ENCODE peak calls at places on chromosomes 4 and X, in seven cellular contexts. One of them, this sample, is unnamed.

GRCh38 chr4:108342325-108342986 is 173.7 kb upstream of the LEF1 start:
- DNase-seq in lung: no peak
- DNase-seq in AG08396: no peak
- DNase-seq in testis: no peak
- DNase-seq in activated T-cell treated with anti-CD3 and anti-CD28 coated beads, Interleukin-2, amount 50 U/mL, for 72 hours: peak
- DNase-seq in non-pigmented ciliary epithelial cell: no peak
- DNase-seq in uterus: no peak
- DNase-seq in this sample: no peak

GRCh38 chr4:73891739-73892405 is 22.7 kb downstream of the CXCL1 start:
- DNase-seq in lung: no peak
- DNase-seq in testis: no peak
- DNase-seq in uterus: no peak
- DNase-seq in non-pigmented ciliary epithelial cell: no peak
- DNase-seq in AG08396: no peak
- DNase-seq in activated T-cell treated with anti-CD3 and anti-CD28 coated beads, Interleukin-2, amount 50 U/mL, for 72 hours: no peak
- DNase-seq in this sample: peak

GRCh38 chr4:71270901-71271300 is 67.9 kb upstream of the SLC4A4 start:
- DNase-seq in uterus: no peak
- DNase-seq in AG08396: no peak
- DNase-seq in testis: no peak
- DNase-seq in activated T-cell treated with anti-CD3 and anti-CD28 coated beads, Interleukin-2, amount 50 U/mL, for 72 hours: peak
- DNase-seq in non-pigmented ciliary epithelial cell: no peak
- DNase-seq in lung: no peak
- DNase-seq in this sample: peak

GRCh38 chr4:107600456-107600855 is 119.6 kb downstream of the PAPSS1 start:
- DNase-seq in non-pigmented ciliary epithelial cell: no peak
- DNase-seq in activated T-cell treated with anti-CD3 and anti-CD28 coated beads, Interleukin-2, amount 50 U/mL, for 72 hours: no peak
- DNase-seq in uterus: no peak
- DNase-seq in AG08396: peak
- DNase-seq in testis: no peak
- DNase-seq in lung: no peak
- DNase-seq in this sample: peak

GRCh38 chrX:116657071-116657470 is 194.3 kb upstream of the CT83 start:
- DNase-seq in uterus: no peak
- DNase-seq in activated T-cell treated with anti-CD3 and anti-CD28 coated beads, Interleukin-2, amount 50 U/mL, for 72 hours: no peak
- DNase-seq in lung: no peak
- DNase-seq in AG08396: no peak
- DNase-seq in non-pigmented ciliary epithelial cell: no peak
- DNase-seq in testis: no peak
- DNase-seq in this sample: no peak

GRCh38 chrX:39519213-39519544 is 578.6 kb downstream of the BCOR start:
- DNase-seq in testis: peak
- DNase-seq in activated T-cell treated with anti-CD3 and anti-CD28 coated beads, Interleukin-2, amount 50 U/mL, for 72 hours: no peak
- DNase-seq in lung: no peak
- DNase-seq in non-pigmented ciliary epithelial cell: no peak
- DNase-seq in uterus: peak
- DNase-seq in AG08396: no peak
- DNase-seq in this sample: peak

GRCh38 chrX:9562851-9563250 is 98.0 kb downstream of the TBL1X start:
- DNase-seq in testis: peak
- DNase-seq in activated T-cell treated with anti-CD3 and anti-CD28 coated beads, Interleukin-2, amount 50 U/mL, for 72 hours: no peak
- DNase-seq in non-pigmented ciliary epithelial cell: peak
- DNase-seq in uterus: no peak
- DNase-seq in AG08396: peak
- DNase-seq in lung: no peak
- DNase-seq in this sample: peak

GRCh38 chrX:98654565-98654964 is 1755.5 kb downstream of the PCDH19 start:
- DNase-seq in lung: no peak
- DNase-seq in testis: no peak
- DNase-seq in AG08396: no peak
- DNase-seq in activated T-cell treated with anti-CD3 and anti-CD28 coated beads, Interleukin-2, amount 50 U/mL, for 72 hours: no peak
- DNase-seq in non-pigmented ciliary epithelial cell: no peak
- DNase-seq in uterus: no peak
- DNase-seq in this sample: no peak